ENCODE peak calls at places on chromosomes 4 and X, in eight cellular contexts. One of them, this sample, is unnamed.

GRCh38 chr4:1318488-1319213 is 28.4 kb upstream of the UVSSA start:
- DNase-seq in suprapubic skin: no peak
- DNase-seq in esophagus muscularis mucosa: no peak
- DNase-seq in HepG2: no peak
- DNase-seq in GM23338: peak; percentile 74
- DNase-seq in breast epithelium: no peak
- DNase-seq in upper lobe of left lung: peak; percentile 25
- DNase-seq in H1: no peak
- DNase-seq in this sample: no peak

GRCh38 chr4:176011523-176011922 is 54.1 kb upstream of the WDR17 start:
- DNase-seq in breast epithelium: no peak
- DNase-seq in GM23338: no peak
- DNase-seq in suprapubic skin: no peak
- DNase-seq in H1: no peak
- DNase-seq in HepG2: no peak
- DNase-seq in esophagus muscularis mucosa: no peak
- DNase-seq in upper lobe of left lung: no peak
- DNase-seq in this sample: no peak

GRCh38 chrX:17669458-17669857 is 67.8 kb upstream of the SCML1 start:
- DNase-seq in breast epithelium: no peak
- DNase-seq in suprapubic skin: no peak
- DNase-seq in H1: no peak
- DNase-seq in esophagus muscularis mucosa: no peak
- DNase-seq in GM23338: peak; percentile 39
- DNase-seq in upper lobe of left lung: no peak
- DNase-seq in HepG2: no peak
- DNase-seq in this sample: no peak

GRCh38 chr4:61501812-61502211 is 301.7 kb downstream of the ADGRL3 start:
- DNase-seq in upper lobe of left lung: no peak
- DNase-seq in breast epithelium: no peak
- DNase-seq in esophagus muscularis mucosa: no peak
- DNase-seq in H1: no peak
- DNase-seq in suprapubic skin: no peak
- DNase-seq in HepG2: no peak
- DNase-seq in GM23338: no peak
- DNase-seq in this sample: no peak

GRCh38 chr4:74583757-74584156 is 138.8 kb downstream of the AREG start:
- DNase-seq in upper lobe of left lung: no peak
- DNase-seq in breast epithelium: no peak
- DNase-seq in H1: no peak
- DNase-seq in suprapubic skin: no peak
- DNase-seq in HepG2: peak; percentile 49
- DNase-seq in esophagus muscularis mucosa: no peak
- DNase-seq in GM23338: no peak
- DNase-seq in this sample: no peak

GRCh38 chr4:94127707-94128328 is 79.8 kb upstream of the SMARCAD1 start:
- DNase-seq in GM23338: peak; percentile 74
- DNase-seq in HepG2: peak; percentile 30
- DNase-seq in upper lobe of left lung: no peak
- DNase-seq in suprapubic skin: no peak
- DNase-seq in H1: no peak
- DNase-seq in esophagus muscularis mucosa: no peak
- DNase-seq in breast epithelium: no peak
- DNase-seq in this sample: no peak

GRCh38 chrX:104913348-104913747 is 307.1 kb downstream of the TEX13A start:
- DNase-seq in HepG2: peak; percentile 1
- DNase-seq in H1: no peak
- DNase-seq in GM23338: peak; percentile 53
- DNase-seq in esophagus muscularis mucosa: no peak
- DNase-seq in suprapubic skin: no peak
- DNase-seq in upper lobe of left lung: no peak
- DNase-seq in breast epithelium: no peak
- DNase-seq in this sample: no peak

GRCh38 chr4:110003401-110004187 is 90.9 kb downstream of the EGF start:
- DNase-seq in HepG2: no peak
- DNase-seq in H1: no peak
- DNase-seq in breast epithelium: no peak
- DNase-seq in suprapubic skin: no peak
- DNase-seq in upper lobe of left lung: no peak
- DNase-seq in GM23338: no peak
- DNase-seq in esophagus muscularis mucosa: peak; percentile 62
- DNase-seq in this sample: no peak

GRCh38 chrX:10167573-10167972 is 10.8 kb downstream of the CLCN4 start:
- DNase-seq in esophagus muscularis mucosa: no peak
- DNase-seq in HepG2: no peak
- DNase-seq in suprapubic skin: no peak
- DNase-seq in H1: no peak
- DNase-seq in upper lobe of left lung: no peak
- DNase-seq in breast epithelium: no peak
- DNase-seq in GM23338: no peak
- DNase-seq in this sample: no peak

GRCh38 chr4:172794378-172794777 is 374.2 kb upstream of the GALNT7 start:
- DNase-seq in breast epithelium: no peak
- DNase-seq in GM23338: no peak
- DNase-seq in suprapubic skin: no peak
- DNase-seq in esophagus muscularis mucosa: no peak
- DNase-seq in HepG2: no peak
- DNase-seq in H1: no peak
- DNase-seq in upper lobe of left lung: no peak
- DNase-seq in this sample: no peak

GRCh38 chr4:172787117-172787516 is 381.5 kb upstream of the GALNT7 start:
- DNase-seq in upper lobe of left lung: no peak
- DNase-seq in esophagus muscularis mucosa: no peak
- DNase-seq in breast epithelium: no peak
- DNase-seq in GM23338: no peak
- DNase-seq in H1: no peak
- DNase-seq in suprapubic skin: no peak
- DNase-seq in HepG2: no peak
- DNase-seq in this sample: no peak

GRCh38 chr4:172786039-172786792 is 382.4 kb upstream of the GALNT7 start:
- DNase-seq in upper lobe of left lung: no peak
- DNase-seq in suprapubic skin: no peak
- DNase-seq in GM23338: no peak
- DNase-seq in breast epithelium: no peak
- DNase-seq in HepG2: no peak
- DNase-seq in esophagus muscularis mucosa: no peak
- DNase-seq in H1: no peak
- DNase-seq in this sample: no peak

DNA sequence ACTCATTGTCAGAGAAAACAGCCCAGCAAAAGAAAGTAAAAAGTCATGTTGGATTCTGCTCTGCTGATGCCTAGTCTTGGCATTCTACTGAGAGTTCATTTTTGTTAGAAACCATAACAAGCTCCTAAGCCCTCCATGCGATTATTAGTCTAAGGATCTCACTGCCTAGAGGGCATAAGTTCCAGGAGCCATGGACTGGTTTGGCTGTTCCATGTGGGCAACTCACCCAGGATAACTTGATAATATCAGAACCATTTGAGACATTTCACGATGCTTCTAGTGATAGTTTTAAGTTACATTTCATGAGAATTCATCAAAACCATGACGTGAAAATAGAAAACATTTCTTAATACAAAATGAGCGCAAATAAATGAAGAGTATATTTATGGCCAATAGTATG is 376.8 kb upstream of the GALNT7 start:
- DNase-seq in breast epithelium: no peak
- DNase-seq in HepG2: no peak
- DNase-seq in GM23338: no peak
- DNase-seq in upper lobe of left lung: no peak
- DNase-seq in H1: no peak
- DNase-seq in suprapubic skin: no peak
- DNase-seq in esophagus muscularis mucosa: no peak
- DNase-seq in this sample: no peak
- TF ChIP-seq POLR2AphosphoS5 in breast epithelium: no peak
- TF ChIP-seq POLR2AphosphoS5 in HepG2: no peak
- TF ChIP-seq POLR2AphosphoS5 in GM23338: no peak
- TF ChIP-seq POLR2AphosphoS5 in upper lobe of left lung: no peak
- TF ChIP-seq POLR2AphosphoS5 in H1: no peak
- TF ChIP-seq POLR2AphosphoS5 in suprapubic skin: no peak
- TF ChIP-seq POLR2AphosphoS5 in esophagus muscularis mucosa: no peak
- TF ChIP-seq POLR2AphosphoS5 in this sample: no peak

DNA sequence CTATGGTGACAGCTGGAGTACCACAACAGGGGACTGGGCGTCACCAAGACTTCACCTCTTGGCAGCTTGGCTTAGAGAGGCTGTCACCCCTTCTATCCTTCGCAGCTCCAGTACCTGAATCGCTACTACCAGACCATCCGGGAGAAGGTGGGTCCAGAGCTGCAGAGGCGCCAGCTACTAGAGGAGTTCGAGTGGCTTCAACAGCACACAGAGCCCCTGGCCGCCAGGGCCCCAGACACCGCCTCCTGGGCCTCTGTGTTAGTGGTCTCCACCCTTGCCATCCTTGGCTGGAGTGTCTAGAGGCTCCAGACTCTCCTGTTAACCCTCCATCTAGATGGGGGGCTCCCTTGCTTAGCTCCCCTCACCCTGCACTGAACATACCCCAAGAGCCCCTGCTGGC is 11.6 kb upstream of the SASH3 start:
- DNase-seq in GM23338: no peak
- DNase-seq in H1: no peak
- DNase-seq in upper lobe of left lung: no peak
- DNase-seq in esophagus muscularis mucosa: no peak
- DNase-seq in suprapubic skin: no peak
- DNase-seq in breast epithelium: no peak
- DNase-seq in HepG2: no peak
- DNase-seq in this sample: no peak
- H3K4me1 ChIP-seq in GM23338: no peaks in the 10 kb centered on the region
- H3K4me1 ChIP-seq in H1: no peaks in the 10 kb centered on the region
- H3K4me1 ChIP-seq in upper lobe of left lung: no peaks in the 10 kb centered on the region
- H3K4me1 ChIP-seq in esophagus muscularis mucosa: no peaks in the 10 kb centered on the region
- H3K4me1 ChIP-seq in suprapubic skin: no peaks in the 10 kb centered on the region
- H3K4me1 ChIP-seq in breast epithelium: no peaks in the 10 kb centered on the region
- H3K4me1 ChIP-seq in HepG2: peaks cover 38% of the 10 kb centered on the region
- H3K4me1 ChIP-seq in this sample: no peaks in the 10 kb centered on the region

DNA sequence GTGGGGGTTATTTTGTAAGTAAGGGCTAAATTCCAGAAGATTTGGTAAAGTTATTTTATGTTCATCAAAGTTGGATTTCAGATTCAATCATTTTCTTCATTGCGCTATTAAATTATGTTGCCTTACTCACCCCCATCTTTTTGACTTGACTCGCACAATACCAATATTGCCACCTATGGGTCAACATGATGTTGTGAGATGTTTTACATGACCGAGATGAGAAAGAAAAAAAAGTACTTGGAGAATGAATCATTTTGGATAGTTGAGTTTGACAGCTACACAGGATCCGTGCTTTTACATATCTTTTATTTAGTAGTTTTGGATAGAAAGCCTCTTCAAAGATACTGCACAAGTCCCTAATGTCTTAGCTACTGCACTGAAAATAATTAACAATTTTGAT is 224.2 kb upstream of the EMCN start:
- DNase-seq in esophagus muscularis mucosa: no peak
- DNase-seq in suprapubic skin: no peak
- DNase-seq in upper lobe of left lung: no peak
- DNase-seq in HepG2: peak; percentile 4
- DNase-seq in breast epithelium: no peak
- DNase-seq in H1: no peak
- DNase-seq in GM23338: peak; percentile 50
- DNase-seq in this sample: no peak
- TF ChIP-seq CTCF in esophagus muscularis mucosa: no peak
- TF ChIP-seq CTCF in suprapubic skin: no peak
- TF ChIP-seq CTCF in upper lobe of left lung: no peak
- TF ChIP-seq CTCF in HepG2: peak; percentile 6
- TF ChIP-seq CTCF in breast epithelium: no peak
- TF ChIP-seq CTCF in H1: peak; percentile 43
- TF ChIP-seq CTCF in GM23338: peak; percentile 63
- TF ChIP-seq CTCF in this sample: no peak

DNA sequence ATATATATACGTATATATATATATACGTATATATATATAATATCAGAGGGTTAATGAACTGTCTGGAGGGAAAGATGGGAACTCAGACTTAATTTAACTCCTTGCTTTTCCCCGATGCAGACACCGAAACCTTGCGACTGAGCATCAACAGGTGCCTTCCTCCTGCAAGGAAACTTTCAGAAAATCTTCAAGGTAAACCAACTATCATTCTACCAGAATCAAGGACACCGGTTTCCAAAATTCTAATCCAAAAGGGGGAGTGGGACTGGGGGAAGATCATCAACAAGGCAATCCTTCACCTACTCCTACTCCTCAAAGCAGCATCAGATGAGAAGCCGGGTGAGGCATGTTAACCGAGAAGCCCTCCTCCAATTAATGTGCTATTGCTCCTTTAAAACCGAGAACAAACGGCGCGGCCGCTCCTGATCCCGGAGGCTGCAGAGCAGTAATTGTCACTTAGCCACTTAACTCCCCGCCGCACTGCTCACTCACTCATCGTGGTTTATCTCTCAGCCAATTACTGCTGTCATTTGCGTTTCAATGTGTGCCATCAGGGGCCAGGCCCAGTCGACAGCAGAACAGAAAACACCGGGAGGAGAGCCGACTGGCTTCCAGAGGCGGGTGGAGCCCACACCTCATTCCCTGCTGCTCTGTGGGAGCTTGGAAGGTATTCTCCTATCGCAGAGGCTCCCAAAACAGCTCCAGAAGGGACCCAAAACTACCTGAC is 61.7 kb downstream of the MAML3 start:
- DNase-seq in breast epithelium: peak; percentile 29
- DNase-seq in HepG2: no peak
- DNase-seq in suprapubic skin: peak; percentile 80
- DNase-seq in esophagus muscularis mucosa: no peak
- DNase-seq in upper lobe of left lung: peak; percentile 45
- DNase-seq in GM23338: peak; percentile 78
- DNase-seq in H1: peak; percentile 31
- DNase-seq in this sample: peak; percentile 32
- TF ChIP-seq POLR2AphosphoS5 in breast epithelium: peak; percentile 8
- TF ChIP-seq POLR2AphosphoS5 in HepG2: no peak
- TF ChIP-seq POLR2AphosphoS5 in suprapubic skin: no peak
- TF ChIP-seq POLR2AphosphoS5 in esophagus muscularis mucosa: no peak
- TF ChIP-seq POLR2AphosphoS5 in upper lobe of left lung: no peak
- TF ChIP-seq POLR2AphosphoS5 in GM23338: no peak
- TF ChIP-seq POLR2AphosphoS5 in H1: no peak
- TF ChIP-seq POLR2AphosphoS5 in this sample: no peak

GRCh38 chr4:88029556-88029955 is 22.1 kb downstream of the PKD2 start:
- DNase-seq in upper lobe of left lung: no peak
- DNase-seq in suprapubic skin: no peak
- DNase-seq in esophagus muscularis mucosa: no peak
- DNase-seq in breast epithelium: no peak
- DNase-seq in HepG2: no peak
- DNase-seq in GM23338: no peak
- DNase-seq in H1: no peak
- DNase-seq in this sample: no peak

GRCh38 chr4:88033309-88033708 is 25.9 kb downstream of the PKD2 start:
- DNase-seq in esophagus muscularis mucosa: no peak
- DNase-seq in H1: no peak
- DNase-seq in suprapubic skin: no peak
- DNase-seq in GM23338: peak; percentile 81
- DNase-seq in breast epithelium: no peak
- DNase-seq in HepG2: peak; percentile 71
- DNase-seq in upper lobe of left lung: no peak
- DNase-seq in this sample: peak; percentile 48

GRCh38 chr4:88028961-88029360 is 21.5 kb downstream of the PKD2 start:
- DNase-seq in suprapubic skin: no peak
- DNase-seq in H1: no peak
- DNase-seq in HepG2: no peak
- DNase-seq in esophagus muscularis mucosa: no peak
- DNase-seq in breast epithelium: no peak
- DNase-seq in GM23338: no peak
- DNase-seq in upper lobe of left lung: no peak
- DNase-seq in this sample: no peak

GRCh38 chr4:88027611-88028608 is 20.5 kb downstream of the PKD2 start:
- DNase-seq in GM23338: no peak
- DNase-seq in esophagus muscularis mucosa: no peak
- DNase-seq in H1: no peak
- DNase-seq in HepG2: no peak
- DNase-seq in upper lobe of left lung: no peak
- DNase-seq in suprapubic skin: no peak
- DNase-seq in breast epithelium: no peak
- DNase-seq in this sample: no peak

GRCh38 chr4:88030565-88031310 is 23.3 kb downstream of the PKD2 start:
- DNase-seq in HepG2: no peak
- DNase-seq in H1: no peak
- DNase-seq in esophagus muscularis mucosa: no peak
- DNase-seq in suprapubic skin: no peak
- DNase-seq in GM23338: no peak
- DNase-seq in upper lobe of left lung: no peak
- DNase-seq in breast epithelium: no peak
- DNase-seq in this sample: no peak
- H3K4me1 ChIP-seq in HepG2: no peaks in the 10 kb centered on the region
- H3K4me1 ChIP-seq in H1: no peaks in the 10 kb centered on the region
- H3K4me1 ChIP-seq in esophagus muscularis mucosa: no peaks in the 10 kb centered on the region
- H3K4me1 ChIP-seq in suprapubic skin: no peaks in the 10 kb centered on the region
- H3K4me1 ChIP-seq in GM23338: no peaks in the 10 kb centered on the region
- H3K4me1 ChIP-seq in upper lobe of left lung: no peaks in the 10 kb centered on the region
- H3K4me1 ChIP-seq in breast epithelium: no peaks in the 10 kb centered on the region
- H3K4me1 ChIP-seq in this sample: no peaks in the 10 kb centered on the region